ENCODE peak calls at places on chromosomes 7 and 10, in six cellular contexts. K, F, Z, N, D and Y are unnamed samples.

GRCh38 chr10:117926491-117926890 is 120.2 kb downstream of the RAB11FIP2 start:
- DNase-seq in Z (no peak), F (no peak), K (no peak), D (no peak), N (no peak), Y (no peak)

GRCh38 chr7:150976529-150977381 is 1.4 kb downstream of the KCNH2 start:
- DNase-seq in D (no peak), N (peak), F (no peak), K (no peak), Z (no peak), Y (no peak)

GRCh38 chr7:32158751-32159360 is 88.6 kb upstream of the PDE1C start:
- DNase-seq in F (no peak), Z (no peak), K (peak), D (peak), N (no peak), Y (peak)

GRCh38 chr10:117298219-117298618 is 57.3 kb downstream of the SLC18A2 start:
- DNase-seq in Z (no peak), F (no peak), D (no peak), N (no peak), K (no peak), Y (no peak)

GRCh38 chr7:142150869-142151268 is 39.4 kb downstream of the MGAM2 start:
- DNase-seq in N (no peak), Z (no peak), K (no peak), D (no peak), F (no peak), Y (no peak)

GRCh38 chr10:86251426-86251825 is 115.2 kb downstream of the GRID1 start:
- DNase-seq in K (no peak), D (no peak), Z (no peak), F (no peak), N (no peak), Y (no peak)

GRCh38 chr10:132634241-132634946 is 96.8 kb downstream of the INPP5A start:
- DNase-seq in Z (no peak), F (no peak), N (no peak), K (no peak), D (no peak), Y (no peak)

GRCh38 chr7:5774136-5774535 is 7.3 kb downstream of the RNF216 start:
- DNase-seq in D (no peak), F (no peak), Z (no peak), N (no peak), K (no peak), Y (no peak)

GRCh38 chr10:67772151-67772550 is 65.8 kb downstream of the DNAJC12 start:
- DNase-seq in F (no peak), Z (no peak), K (no peak), N (no peak), D (no peak), Y (no peak)

GRCh38 chr10:44830022-44830421 is 81.1 kb upstream of the TMEM72 start:
- DNase-seq in N (no peak), K (peak), D (peak), F (no peak), Z (peak), Y (peak)

GRCh38 chr10:125337510-125337909 is 177.1 kb upstream of the CTBP2 start:
- DNase-seq in Z (no peak), N (no peak), K (no peak), F (no peak), D (no peak), Y (no peak)

GRCh38 chr7:11557627-11558026 is 274.4 kb downstream of the THSD7A start:
- DNase-seq in F (peak), N (peak), D (no peak), Z (no peak), K (peak), Y (no peak)
- TF ChIP-seq CTCF in F (peak), N (peak), D (no peak), Z (no peak), K (no peak), Y (peak)

GRCh38 chr7:73622909-73623797 is 1.2 kb downstream of the MLXIPL start:
- DNase-seq in D (peak), K (no peak), N (peak), F (no peak), Z (no peak), Y (no peak)

GRCh38 chr7:73622527-73622908 is 1.8 kb downstream of the MLXIPL start:
- DNase-seq in Z (no peak), K (no peak), D (peak), N (no peak), F (no peak), Y (no peak)

GRCh38 chr7:73623798-73624668 is at the start of gene MLXIPL:
- DNase-seq in N (peak), Z (no peak), D (no peak), K (peak), F (peak), Y (peak)

GRCh38 chr7:73618538-73618937 is 5.8 kb downstream of the MLXIPL start:
- DNase-seq in N (no peak), F (no peak), D (no peak), K (no peak), Z (no peak), Y (no peak)

DNA sequence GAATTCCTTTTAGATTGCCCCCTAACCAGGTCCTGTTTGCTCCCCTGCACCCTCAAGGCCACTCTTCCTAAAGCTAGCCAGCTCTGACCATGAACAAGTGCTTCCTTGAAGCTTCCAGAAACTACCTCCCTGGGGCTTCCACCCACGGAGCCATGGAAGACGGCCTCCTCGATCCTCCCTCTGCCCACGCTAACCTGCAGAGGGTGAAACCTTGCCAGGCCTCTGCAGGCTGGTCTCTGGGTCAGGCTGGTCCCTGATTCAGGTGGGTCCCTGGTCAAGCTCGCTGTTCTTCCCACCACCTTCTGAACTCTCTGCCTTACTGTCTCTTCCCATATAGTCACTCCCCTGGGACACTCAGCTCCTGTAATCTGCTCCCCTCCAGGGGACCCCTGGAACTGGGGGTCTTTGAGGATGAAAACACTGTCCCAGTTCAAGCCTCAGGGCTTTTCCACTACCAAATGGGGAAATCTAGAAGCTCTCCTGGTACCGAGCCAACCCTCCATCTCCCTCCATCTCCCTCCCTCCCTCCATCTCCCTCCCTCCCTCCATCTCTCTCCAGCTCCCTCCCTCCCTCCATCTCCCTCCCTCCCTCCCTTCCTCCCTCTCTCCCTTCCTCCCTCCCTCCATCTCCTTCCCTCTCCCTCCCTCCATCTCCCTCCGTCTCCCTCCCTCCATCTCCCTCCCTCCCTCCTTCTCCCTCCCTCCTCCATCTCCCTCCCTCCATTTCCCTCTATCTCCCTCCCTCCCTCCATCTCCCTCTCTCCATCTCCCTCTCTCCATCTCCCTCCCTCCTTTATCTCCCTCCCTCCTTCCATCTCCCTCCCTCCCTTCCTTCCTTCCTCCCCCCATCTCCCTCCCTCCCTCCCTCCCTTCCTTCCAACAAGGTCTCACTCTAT is 2.9 kb downstream of the MLXIPL start:
- DNase-seq in Z (no peak), N (no peak), D (no peak), F (no peak), K (no peak), Y (no peak)
- H3K4me3 ChIP-seq in Z (no peak), N (no peak), D (no peak), F (no peak), K (no peak), Y (no peak)

GRCh38 chr7:100275120-100275519 is 32.4 kb upstream of the SPDYE3 start:
- DNase-seq in F (no peak), K (no peak), N (no peak), Z (no peak), D (no peak), Y (no peak)
- TF ChIP-seq CTCF in F (no peak), K (no peak), N (no peak), Z (no peak), D (no peak), Y (no peak)

DNA sequence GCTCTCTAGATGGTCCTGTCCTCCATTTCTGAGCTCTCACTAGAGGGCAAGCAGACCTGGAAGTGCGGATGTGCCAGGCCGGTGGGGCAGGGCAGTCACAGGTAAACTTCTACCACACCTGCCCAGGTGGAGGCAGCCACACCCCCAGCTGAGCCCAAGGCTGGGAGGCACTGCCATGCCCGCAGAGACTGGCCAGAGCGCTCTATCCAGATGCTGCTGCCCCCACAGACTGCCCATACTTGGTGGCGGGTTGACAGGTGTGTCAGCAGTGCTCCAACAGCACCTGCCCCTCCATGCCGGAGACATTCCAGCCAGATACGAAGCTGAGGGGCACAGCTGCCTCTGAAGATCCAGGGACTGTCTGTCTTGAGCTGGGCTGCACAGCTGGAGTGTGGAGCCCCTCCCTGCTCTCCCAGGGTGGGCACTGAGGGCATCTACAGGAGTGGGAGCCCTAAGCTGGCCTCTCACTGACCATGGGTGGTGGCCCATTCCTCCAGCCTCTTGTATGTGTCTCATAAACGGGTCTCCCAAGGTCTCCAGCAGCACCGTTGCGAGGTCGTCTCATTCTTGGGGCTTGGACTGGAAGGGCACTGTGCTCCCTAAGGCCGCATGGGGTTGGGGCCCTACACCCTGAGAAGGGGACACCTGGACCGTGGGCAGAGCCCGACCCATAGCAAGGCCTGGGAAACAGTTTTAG is 38.2 kb upstream of the PPIF start:
- DNase-seq in N (no peak), Z (no peak), F (no peak), D (no peak), K (no peak), Y (no peak)
- H3K4me3 ChIP-seq in N (no peak), Z (no peak), F (no peak), D (no peak), K (no peak), Y (no peak)

GRCh38 chr10:57993302-57993701 is 274.4 kb downstream of the IPMK start:
- DNase-seq in K (no peak), N (no peak), F (no peak), D (no peak), Z (no peak), Y (no peak)
- TF ChIP-seq CTCF in K (no peak), N (no peak), F (no peak), D (no peak), Z (no peak), Y (no peak)

DNA sequence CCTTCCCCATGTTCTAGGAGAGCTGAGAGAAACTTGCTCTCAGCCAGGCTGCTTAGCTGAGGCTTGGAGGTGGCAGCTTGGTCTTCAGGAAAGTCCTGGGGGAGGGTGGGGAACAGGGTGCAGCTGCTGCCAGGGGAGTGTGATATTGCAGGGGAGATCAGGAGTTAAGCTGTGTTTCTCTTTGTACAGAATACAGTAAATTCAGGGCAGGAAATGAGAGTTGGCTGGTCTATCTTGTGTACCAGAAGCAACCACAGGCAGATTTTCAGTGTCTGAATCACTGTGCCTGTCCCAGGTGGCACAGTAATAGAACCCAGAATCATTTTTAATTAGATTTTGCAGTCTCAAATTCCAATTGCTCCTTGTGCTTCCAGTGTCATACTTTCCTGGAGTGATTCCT is 93.9 kb upstream of the TARP start:
- DNase-seq in F (no peak), K (peak), N (no peak), D (no peak), Z (no peak), Y (peak)
- H3K4me3 ChIP-seq in F (no peak), K (no peak), N (no peak), D (no peak), Z (no peak), Y (no peak)

GRCh38 chr10:77907900-77908717 is 18.4 kb downstream of the DLG5 start:
- DNase-seq in N (peak), F (no peak), D (no peak), K (no peak), Z (no peak), Y (no peak)
- TF ChIP-seq CTCF in N (no peak), F (peak), D (no peak), K (no peak), Z (no peak), Y (peak)

GRCh38 chr10:127195571-127196226 is 692 bp downstream of the INSYN2A start:
- DNase-seq in K (peak), F (no peak), D (no peak), Z (no peak), N (peak), Y (peak)
- H3K4me3 ChIP-seq in K (peak), F (peak), D (peak), Z (peak), N (peak), Y (peak)